ENCODE peak calls at places on chromosomes 12 and 14, in seven cellular contexts. C is mesendoderm, D is H9, Q is neuronal stem cell, A is H1, E is IMR-90, N is trophoblast cell. Y is an unnamed sample.

GRCh38 chr14:75981426-75981825 is 369 bp downstream of the TGFB3 start:
- DNase-seq in N (no peak), Q (peak; percentile 37), E (no peak), D (peak; percentile 58), C (peak; percentile 65), A (no peak), Y (no peak)

GRCh38 chr14:49853572-49854375 is 1.2 kb upstream of the NEMF start:
- DNase-seq in Q (peak; percentile 37), D (peak; percentile 90), C (peak; percentile 90), N (peak; percentile 99), E (peak; percentile 81), A (no peak), Y (peak; percentile 83)

GRCh38 chr14:79614443-79614842 is 596.9 kb downstream of the DIO2 start:
- DNase-seq in Q (no peak), C (no peak), N (no peak), A (no peak), D (no peak), E (no peak), Y (no peak)

GRCh38 chr12:104682790-104683279 is 226.1 kb downstream of the CHST11 start:
- DNase-seq in D (no peak), Q (no peak), E (no peak), C (no peak), N (no peak), A (no peak), Y (no peak)

GRCh38 chr12:90211017-90211416 is 502.4 kb upstream of the ATP2B1 start:
- DNase-seq in E (peak; percentile 48), C (no peak), D (no peak), Q (no peak), N (no peak), A (no peak), Y (peak; percentile 63)

GRCh38 chr12:114625294-114625851 is 58.6 kb downstream of the TBX3 start:
- DNase-seq in C (peak; percentile 78), Q (peak; percentile 64), D (peak; percentile 83), N (peak; percentile 65), E (peak; percentile 72), A (peak; percentile 43), Y (peak; percentile 59)

GRCh38 chr14:99790201-99790977 is 2.8 kb upstream of the EML1 start:
- DNase-seq in N (peak; percentile 25), C (no peak), D (no peak), E (no peak), Q (no peak), A (no peak), Y (no peak)

GRCh38 chr14:75723716-75724115 is 62.7 kb downstream of the TTLL5 start:
- DNase-seq in D (no peak), C (no peak), N (no peak), Q (no peak), E (no peak), A (no peak), Y (peak; percentile 20)

GRCh38 chr14:36941783-36942521 is 230.5 kb downstream of the SLC25A21 start:
- DNase-seq in E (peak; percentile 64), A (peak; percentile 27), D (peak; percentile 60), N (peak; percentile 72), Q (peak; percentile 59), C (peak; percentile 65), Y (peak; percentile 62)

GRCh38 chr12:94240171-94240570 is 91.8 kb downstream of the PLXNC1 start:
- DNase-seq in Q (no peak), E (no peak), C (no peak), N (no peak), D (no peak), A (no peak), Y (no peak)

GRCh38 chr12:98838282-98838681 is 193.2 kb downstream of the APAF1 start:
- DNase-seq in A (no peak), E (peak; percentile 2), N (peak; percentile 23), D (no peak), Q (no peak), C (peak; percentile 35), Y (no peak)

GRCh38 chr12:50647479-50647878 is 116.4 kb upstream of the ATF1 start:
- DNase-seq in C (peak; percentile 35), N (peak; percentile 77), D (no peak), E (peak; percentile 37), A (no peak), Q (no peak), Y (no peak)

GRCh38 chr12:45231515-45232145 is 15.7 kb downstream of the ANO6 start:
- DNase-seq in C (no peak), A (no peak), N (no peak), E (peak; percentile 85), D (no peak), Q (no peak), Y (peak; percentile 73)

GRCh38 chr12:130880411-130880885 is 8.6 kb downstream of the RAN start:
- DNase-seq in N (no peak), Q (no peak), E (no peak), C (no peak), D (no peak), A (no peak), Y (no peak)

GRCh38 chr14:55240526-55241178 is 30.6 kb upstream of the FBXO34 start:
- DNase-seq in Q (no peak), C (peak; percentile 70), N (peak; percentile 72), D (peak; percentile 75), A (no peak), E (peak; percentile 89), Y (peak; percentile 75)
- H2BK5ac ChIP-seq in Q (no peak overlapping the region), C (no peak overlapping the region), N (no peak overlapping the region), D (no peak overlapping the region), A (no peak overlapping the region), E (no peak overlapping the region), Y (no peak overlapping the region)

GRCh38 chr14:104680056-104680805 is 9.2 kb upstream of the INF2 start:
- DNase-seq in E (peak; percentile 85), A (no peak), Q (no peak), D (no peak), N (peak; percentile 63), C (peak; percentile 68), Y (peak; percentile 87)

GRCh38 chr14:104681689-104682074 is 7.7 kb upstream of the INF2 start:
- DNase-seq in A (peak; percentile 82), N (peak; percentile 84), E (peak; percentile 81), Q (peak; percentile 63), C (peak; percentile 98), D (peak; percentile 94), Y (peak; percentile 85)

GRCh38 chr14:104680806-104681688 is 8.4 kb upstream of the INF2 start:
- DNase-seq in E (peak; percentile 85), A (no peak), D (no peak), C (peak; percentile 59), Q (no peak), N (peak; percentile 59), Y (peak; percentile 91)

GRCh38 chr14:104683653-104684448 is 5.6 kb upstream of the INF2 start:
- DNase-seq in A (no peak), C (no peak), Q (no peak), D (no peak), E (no peak), N (no peak), Y (no peak)

DNA sequence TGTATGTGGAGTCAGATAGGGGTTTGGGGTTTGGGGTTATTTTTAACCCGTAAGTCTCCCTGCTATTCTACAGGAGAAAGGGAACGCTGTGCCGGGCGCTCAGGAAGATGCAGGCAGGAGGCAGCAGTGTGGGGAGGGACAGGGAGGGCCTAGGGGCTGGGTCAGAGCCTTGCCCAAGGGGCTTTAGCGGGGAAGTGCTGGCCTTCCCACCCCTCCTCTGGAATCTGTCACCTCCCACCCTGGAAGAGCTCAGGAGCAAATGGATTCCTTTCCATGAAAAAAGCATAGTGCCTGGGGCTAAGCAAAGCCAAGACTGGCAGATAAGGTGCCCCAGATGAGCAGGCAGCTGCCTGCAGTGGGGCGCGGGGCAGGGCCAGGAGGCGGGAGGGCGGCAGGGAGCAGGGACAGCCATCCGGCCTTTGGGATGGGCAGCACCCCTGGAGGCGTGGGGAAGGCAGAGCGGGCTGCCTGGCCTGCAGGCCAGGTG is 7.3 kb upstream of the INF2 start:
- DNase-seq in E (no peak), Q (no peak), N (peak; percentile 93), A (peak; percentile 85), C (peak; percentile 100), D (peak; percentile 96), Y (no peak)
- H3K27ac ChIP-seq in E (peak overlapping the region; percentile 81), Q (peak overlapping the region; percentile 76), N (peak overlapping the region; percentile 97), A (no peak overlapping the region), C (peak overlapping the region; percentile 90), D (no peak overlapping the region), Y (peak overlapping the region; percentile 83)

DNA sequence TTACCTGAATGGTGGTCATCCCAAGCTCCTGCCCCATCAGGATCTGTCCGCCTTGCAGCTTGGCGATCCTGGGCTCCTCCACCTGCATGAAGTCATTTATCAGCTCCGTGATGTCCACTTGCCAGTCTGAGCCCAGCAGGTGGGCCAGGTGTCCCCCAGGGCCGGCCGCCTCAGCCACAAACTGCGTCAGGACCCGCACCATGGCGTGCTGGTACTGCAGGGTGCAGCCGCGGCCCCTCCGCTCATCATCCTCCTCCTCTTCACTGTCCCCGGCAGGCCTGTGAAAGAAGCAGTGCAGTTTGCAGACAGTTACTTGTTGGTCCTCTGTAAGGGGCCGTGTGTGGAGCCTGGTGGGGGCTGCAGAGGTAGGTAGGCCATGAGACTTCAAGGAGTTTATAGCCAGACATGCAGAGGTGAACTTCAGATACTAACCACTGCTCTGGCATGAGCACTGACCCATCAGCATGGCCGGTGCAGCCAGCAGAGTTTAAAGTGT is 228.5 kb downstream of the GLT1D1 start:
- DNase-seq in D (no peak), N (no peak), Q (no peak), E (no peak), C (no peak), A (no peak), Y (no peak)
- H2BK5ac ChIP-seq in D (no peak overlapping the region), N (no peak overlapping the region), Q (no peak overlapping the region), E (no peak overlapping the region), C (no peak overlapping the region), A (no peak overlapping the region), Y (no peak overlapping the region)

GRCh38 chr12:26741828-26742227 is 91.2 kb downstream of the ITPR2 start:
- DNase-seq in N (no peak), E (no peak), A (no peak), C (no peak), Q (no peak), D (no peak), Y (no peak)

GRCh38 chr12:26748412-26748740 is 84.6 kb downstream of the ITPR2 start:
- DNase-seq in D (no peak), Q (no peak), N (no peak), A (no peak), E (no peak), C (no peak), Y (no peak)

GRCh38 chr12:26744042-26744626 is 88.9 kb downstream of the ITPR2 start:
- DNase-seq in A (no peak), D (no peak), N (no peak), E (no peak), C (no peak), Q (no peak), Y (no peak)

GRCh38 chr12:26746315-26746714 is 86.7 kb downstream of the ITPR2 start:
- DNase-seq in E (peak; percentile 84), A (no peak), C (peak; percentile 63), Q (no peak), N (peak; percentile 83), D (no peak), Y (peak; percentile 85)

DNA sequence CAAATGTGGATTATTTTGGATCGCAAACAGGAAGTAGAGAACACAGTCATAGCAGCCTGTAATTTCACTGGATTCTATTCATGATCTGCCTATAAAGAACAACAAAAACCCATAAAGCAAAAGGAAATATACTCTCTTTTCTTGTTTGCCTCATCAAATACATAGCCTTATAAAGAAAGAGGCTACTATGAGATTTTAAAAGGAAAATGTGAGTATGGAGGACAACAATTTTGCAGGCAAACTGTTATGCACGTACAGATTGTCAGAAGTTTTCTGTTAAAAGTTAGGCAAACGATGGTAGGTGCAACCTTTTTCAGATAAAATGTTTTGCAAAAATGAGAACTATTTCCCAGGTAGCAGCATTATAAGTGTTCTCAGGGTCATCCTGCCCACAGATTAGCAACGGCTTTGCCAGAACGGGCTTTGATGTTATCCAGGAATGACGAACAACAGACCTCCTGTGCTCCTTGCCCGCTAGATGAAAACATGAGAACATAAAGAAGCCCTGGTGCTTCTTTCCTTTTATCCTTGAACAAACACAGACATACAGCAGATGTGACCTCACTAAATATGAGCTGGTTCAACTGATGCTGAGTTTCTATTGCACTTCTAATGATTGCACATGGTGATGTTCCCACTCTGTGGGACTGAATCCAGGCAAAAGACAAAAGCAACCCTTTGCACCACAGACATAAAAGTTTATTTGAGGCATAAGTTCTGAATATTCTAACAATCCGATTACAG is 88.1 kb downstream of the ITPR2 start:
- DNase-seq in Q (no peak), E (no peak), A (no peak), N (peak; percentile 74), C (no peak), D (no peak), Y (no peak)
- H3K27ac ChIP-seq in Q (no peak overlapping the region), E (no peak overlapping the region), A (no peak overlapping the region), N (peak overlapping the region; percentile 66), C (no peak overlapping the region), D (no peak overlapping the region), Y (peak overlapping the region; percentile 2)

Y was measured in mesenchymal stem cell.